ENCODE peak calls at places on chromosomes 5 and 9, in six cellular contexts. K is activated CD4-positive, alpha-beta T cell treated with anti-CD3 and anti-CD28 coated beads, Interleukin-2, amount 50 U/mL, for 48 hours; N is COR-L47; B is heart right ventricle; F is NCI-H2171 treated with DMSO at 0.1 percent for 48 hours; G is lower leg skin. U is an unnamed sample.

GRCh38 chr9:83015897-83016296 is 47.0 kb downstream of the RASEF start:
- DNase-seq in K (no peak), N (no peak), B (no peak), F (no peak), G (no peak), U (no peak)

GRCh38 chr9:2159521-2160417 is 144.6 kb downstream of the SMARCA2 start:
- DNase-seq in K (no peak), N (peak; percentile 23), B (no peak), F (no peak), G (no peak), U (no peak)

GRCh38 chr9:37675661-37676060 is 24.9 kb downstream of the FRMPD1 start:
- DNase-seq in K (no peak), N (peak; percentile 84), B (no peak), F (peak; percentile 45), G (no peak), U (no peak)

GRCh38 chr5:172918421-172919371 is 40.5 kb upstream of the RPL26L1 start:
- DNase-seq in K (no peak), N (no peak), B (no peak), F (no peak), G (no peak), U (no peak)

GRCh38 chr5:76849767-76850291 is at the start of gene S100Z:
- DNase-seq in K (peak; percentile 39), N (no peak), B (no peak), F (no peak), G (no peak), U (no peak)

GRCh38 chr5:141476132-141476909 is 555 bp downstream of the PCDHGC3 start:
- DNase-seq in K (peak; percentile 19), N (peak; percentile 4), B (peak; percentile 66), F (peak; percentile 19), G (peak; percentile 70), U (peak; percentile 64)

GRCh38 chr5:400282-401215 is 42.4 kb upstream of the EXOC3 start:
- DNase-seq in K (no peak), N (no peak), B (no peak), F (no peak), G (no peak), U (peak; percentile 39)

GRCh38 chr5:474826-475661 is 32.1 kb downstream of the EXOC3 start:
- DNase-seq in K (peak; percentile 24), N (peak; percentile 7), B (no peak), F (no peak), G (no peak), U (peak; percentile 24)

GRCh38 chr5:156121834-156122386 is 205.1 kb upstream of the SGCD start:
- DNase-seq in K (no peak), N (no peak), B (no peak), F (no peak), G (no peak), U (no peak)

GRCh38 chr5:56479126-56479525 is 246.0 kb upstream of the ANKRD55 start:
- DNase-seq in K (no peak), N (no peak), B (no peak), F (no peak), G (no peak), U (no peak)

GRCh38 chr5:180640301-180640764 is 9.1 kb downstream of the FLT4 start:
- DNase-seq in K (no peak), N (no peak), B (no peak), F (no peak), G (no peak), U (peak; percentile 8)

GRCh38 chr9:22446589-22446949 is at the start of gene DMRTA1:
- DNase-seq in K (peak; percentile 7), N (peak; percentile 72), B (peak; percentile 80), F (peak; percentile 1), G (peak; percentile 61), U (peak; percentile 81)

GRCh38 chr5:152956943-152957613 is 533.4 kb upstream of the GRIA1 start:
- DNase-seq in K (no peak), N (no peak), B (no peak), F (no peak), G (no peak), U (no peak)

GRCh38 chr5:177455661-177456590 is 9.3 kb downstream of the PRR7 start:
- DNase-seq in K (peak; percentile 98), N (peak; percentile 89), B (peak; percentile 93), F (peak; percentile 81), G (peak; percentile 90), U (peak; percentile 98)

GRCh38 chr5:120240716-120241115 is 223.4 kb upstream of the PRR16 start:
- DNase-seq in K (no peak), N (no peak), B (no peak), F (no peak), G (no peak), U (no peak)

GRCh38 chr9:120928720-120929389 is 2.3 kb upstream of the TRAF1 start:
- DNase-seq in K (peak; percentile 75), N (peak; percentile 46), B (peak; percentile 73), F (peak; percentile 53), G (peak; percentile 60), U (peak; percentile 77)

GRCh38 chr9:136764301-136764891 is at the start of gene LCN15:
- DNase-seq in K (no peak), N (peak; percentile 83), B (no peak), F (no peak), G (no peak), U (peak; percentile 14)

GRCh38 chr5:82313016-82313415 is 34.9 kb upstream of the RPS23 start:
- DNase-seq in K (no peak), N (no peak), B (no peak), F (no peak), G (no peak), U (no peak)